ENCODE peak calls at places on chromosomes 7 and 10, in six cellular contexts. V is dorsolateral prefrontal cortex; Q is CD8-positive, alpha-beta memory T cell; P is naive thymus-derived CD4-positive, alpha-beta T cell; U is left lung; B is right lobe of liver. G is an unnamed sample.

GRCh38 chr7:41891967-41892755 is 189.3 kb upstream of the INHBA start:
- DNase-seq in V (no peak), Q (no peak), P (no peak), U (no peak), B (no peak), G (no peak)

GRCh38 chr10:71555087-71555728 is 158.5 kb downstream of the CDH23 start:
- DNase-seq in V (no peak), Q (no peak), P (no peak), U (no peak), B (no peak), G (no peak)

GRCh38 chr7:17690030-17690429 is 250.3 kb downstream of the SNX13 start:
- DNase-seq in V (no peak), Q (no peak), P (no peak), U (no peak), B (no peak), G (no peak)

GRCh38 chr7:6015917-6016652 is 7.0 kb downstream of the AIMP2 start:
- DNase-seq in V (no peak), Q (no peak), P (no peak), U (peak; percentile 77), B (peak; percentile 56), G (peak; percentile 76)

GRCh38 chr7:73703985-73704639 is 15.4 kb downstream of the STX1A start:
- DNase-seq in V (no peak), Q (no peak), P (peak; percentile 50), U (no peak), B (no peak), G (no peak)

GRCh38 chr10:24385776-24386175 is 176.8 kb downstream of the KIAA1217 start:
- DNase-seq in V (no peak), Q (no peak), P (no peak), U (no peak), B (no peak), G (no peak)

GRCh38 chr7:46191776-46192175 is 270.7 kb upstream of the IGFBP3 start:
- DNase-seq in V (no peak), Q (no peak), P (no peak), U (no peak), B (no peak), G (no peak)

GRCh38 chr10:99233680-99234018 is 2.0 kb downstream of the HPSE2 start:
- DNase-seq in V (no peak), Q (no peak), P (no peak), U (no peak), B (no peak), G (no peak)

GRCh38 chr7:66617295-66617694 is 11.4 kb upstream of the KCTD7 start:
- DNase-seq in V (no peak), Q (no peak), P (no peak), U (no peak), B (no peak), G (no peak)

GRCh38 chr10:69866246-69866687 is 64.6 kb downstream of the COL13A1 start:
- DNase-seq in V (no peak), Q (no peak), P (no peak), U (no peak), B (no peak), G (no peak)

GRCh38 chr7:26305048-26305868 is 13.6 kb downstream of the SNX10 start:
- DNase-seq in V (no peak), Q (no peak), P (peak; percentile 15), U (no peak), B (peak; percentile 53), G (no peak)

GRCh38 chr7:121016976-121017375 is 28.5 kb downstream of the CPED1 start:
- DNase-seq in V (no peak), Q (no peak), P (no peak), U (no peak), B (no peak), G (no peak)

GRCh38 chr10:49144021-49144720 is 10.3 kb upstream of the FAM170B start:
- DNase-seq in V (no peak), Q (no peak), P (no peak), U (no peak), B (no peak), G (no peak)

GRCh38 chr10:63901916-63902315 is 380.7 kb downstream of the REEP3 start:
- DNase-seq in V (no peak), Q (no peak), P (no peak), U (no peak), B (no peak), G (no peak)

GRCh38 chr7:44112231-44112996 is 8.3 kb downstream of the AEBP1 start:
- DNase-seq in V (no peak), Q (no peak), P (no peak), U (no peak), B (no peak), G (no peak)

GRCh38 chr10:47063858-47064257 is 152.6 kb downstream of the PTPN20 start:
- DNase-seq in V (no peak), Q (no peak), P (no peak), U (no peak), B (no peak), G (no peak)

GRCh38 chr7:100865372-100865911 is 1.7 kb upstream of the TRIP6 start:
- DNase-seq in V (no peak), Q (no peak), P (no peak), U (no peak), B (no peak), G (no peak)

GRCh38 chr7:50351267-50351666 is 46.8 kb downstream of the IKZF1 start:
- DNase-seq in V (no peak), Q (no peak), P (peak; percentile 47), U (no peak), B (no peak), G (no peak)

GRCh38 chr7:15582773-15583172 is 21.0 kb upstream of the AGMO start:
- DNase-seq in V (no peak), Q (no peak), P (no peak), U (no peak), B (no peak), G (no peak)

GRCh38 chr7:143910473-143911248 is 8.7 kb upstream of the TCAF1 start:
- DNase-seq in V (no peak), Q (no peak), P (no peak), U (no peak), B (no peak), G (no peak)

GRCh38 chr7:102258749-102259107 is 27.9 kb upstream of the SH2B2 start:
- DNase-seq in V (no peak), Q (no peak), P (no peak), U (no peak), B (no peak), G (no peak)

GRCh38 chr7:74220229-74220628 is 10.4 kb downstream of the LAT2 start:
- DNase-seq in V (no peak), Q (no peak), P (no peak), U (no peak), B (no peak), G (no peak)

DNA sequence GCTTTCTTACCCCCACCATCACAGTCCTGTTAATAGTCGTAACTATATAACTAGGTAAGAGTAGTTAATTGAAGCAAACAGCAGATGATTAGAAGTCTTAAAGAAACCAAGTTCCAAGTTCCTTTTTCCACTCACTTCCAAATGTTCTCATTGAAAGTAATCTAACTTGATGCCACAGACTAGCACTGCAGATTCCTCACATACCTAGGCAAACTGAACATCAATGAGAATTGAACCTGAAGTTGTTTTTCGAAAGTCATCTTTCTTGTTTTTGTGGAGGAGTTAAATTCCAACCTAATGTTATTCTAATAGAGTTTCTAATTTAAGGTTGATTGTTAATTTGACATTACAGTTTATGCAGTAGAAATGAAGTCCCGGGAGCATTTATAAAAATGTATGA is 5.5 kb downstream of the PRKG1 start:
- DNase-seq in V (no peak), Q (no peak), P (no peak), U (no peak), B (no peak), G (no peak)
- H3K27ac ChIP-seq in V (no peak overlapping the region), Q (no peak overlapping the region), P (no peak overlapping the region), U (no peak overlapping the region), B (no peak overlapping the region), G (no peak overlapping the region)

DNA sequence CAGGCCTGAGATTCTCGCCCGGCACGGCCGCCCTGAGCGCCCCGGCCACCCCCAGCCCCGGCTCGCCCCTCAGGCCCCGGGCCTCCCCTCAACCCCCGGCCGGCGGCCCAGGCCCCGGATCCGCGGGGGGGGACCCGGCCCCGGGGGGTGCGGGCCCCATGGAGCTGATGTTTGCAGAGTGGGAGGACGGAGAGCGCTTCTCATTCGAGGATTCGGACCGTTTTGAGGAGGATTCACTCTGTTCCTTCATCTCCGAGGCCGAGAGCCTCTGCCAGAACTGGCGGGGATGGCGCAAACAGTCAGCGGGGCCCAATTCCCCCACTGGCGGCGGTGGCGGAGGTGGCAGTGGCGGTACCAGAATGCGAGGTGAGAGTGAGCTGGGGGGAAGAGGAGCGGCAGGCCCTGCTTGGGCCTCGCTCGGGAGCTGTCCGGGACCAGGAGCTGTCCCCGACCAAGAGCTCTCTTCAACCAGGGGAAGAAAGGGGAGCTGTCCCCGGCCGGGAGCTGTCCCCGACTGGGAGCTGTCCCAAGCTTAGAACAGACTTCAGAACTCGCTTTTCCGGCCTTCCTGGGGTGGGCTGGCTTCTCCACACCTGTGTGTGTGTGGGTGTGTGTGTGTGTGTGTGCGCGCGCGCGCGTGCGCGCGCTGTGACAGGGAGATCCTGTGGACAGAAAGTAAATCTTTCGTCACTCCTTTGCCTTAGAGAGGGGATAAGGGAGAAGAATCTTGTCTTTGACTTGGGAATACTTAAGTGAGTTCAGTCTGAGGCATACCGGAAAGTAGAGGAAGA is 510 bp downstream of the ZSWIM8 start:
- DNase-seq in V (no peak), Q (peak; percentile 27), P (peak; percentile 60), U (peak; percentile 55), B (peak; percentile 55), G (no peak)
- H3K27ac ChIP-seq in V (peak overlapping the region; percentile 95), Q (peak overlapping the region; percentile 77), P (peak overlapping the region; percentile 83), U (peak overlapping the region; percentile 87), B (peak overlapping the region; percentile 78), G (peak overlapping the region; percentile 98)

GRCh38 chr10:33127622-33128021 is 169.6 kb upstream of the ITGB1 start:
- DNase-seq in V (no peak), Q (no peak), P (no peak), U (no peak), B (no peak), G (no peak)
- H3K27ac ChIP-seq in V (no peak overlapping the region), Q (no peak overlapping the region), P (peak overlapping the region; percentile 60), U (no peak overlapping the region), B (no peak overlapping the region), G (no peak overlapping the region)

DNA sequence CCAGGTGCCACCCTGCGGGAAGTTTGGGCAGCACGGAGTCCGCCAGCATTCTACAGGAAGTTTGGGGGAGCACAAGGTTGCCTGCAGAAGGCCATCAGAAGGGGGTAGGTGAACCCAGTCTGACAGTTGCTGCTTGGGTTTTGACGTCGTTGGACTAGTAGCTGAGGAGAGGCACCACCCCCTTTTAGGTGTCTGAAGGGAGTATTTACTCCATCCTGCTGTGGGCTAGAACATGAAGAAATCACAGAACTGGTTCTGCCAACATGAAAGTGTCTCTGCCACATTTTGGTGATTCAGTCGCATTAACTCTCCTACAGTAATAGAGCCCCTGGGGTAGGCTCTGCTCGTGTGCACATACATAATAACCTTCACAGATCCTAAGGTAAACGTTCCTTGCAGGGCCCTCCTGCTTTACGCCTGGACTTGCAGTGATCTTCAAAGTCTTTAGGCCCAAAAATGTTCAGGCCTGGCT is 852 bp upstream of the TRIL start:
- DNase-seq in V (no peak), Q (no peak), P (no peak), U (no peak), B (no peak), G (no peak)
- H3K27ac ChIP-seq in V (no peak overlapping the region), Q (no peak overlapping the region), P (no peak overlapping the region), U (peak overlapping the region; percentile 23), B (no peak overlapping the region), G (peak overlapping the region; percentile 66)